ENCODE peak calls at places on chromosome 21, in six cellular contexts. B is AG09309, E is NCI-H345, W is SK-MEL-5, T is nephron progenitor cell, Y is adrenal gland. R is an unnamed sample.
A peak's percentile ranks its signal among the peaks of the same experiment; 100 is the strongest.

GRCh38 chr21:29351691-29352090 is 53.0 kb downstream of the BACH1 start:
- DNase-seq in B (peak; percentile 79), E (no peak), W (no peak), T (no peak), Y (no peak), R (peak; percentile 47)

GRCh38 chr21:45998276-45998701 is 16.7 kb downstream of the COL6A1 start:
- DNase-seq in B (no peak), E (no peak), W (no peak), T (peak; percentile 0), Y (peak; percentile 18), R (no peak)

GRCh38 chr21:14438204-14438603 is 55.3 kb upstream of the HSPA13 start:
- DNase-seq in B (no peak), E (no peak), W (no peak), T (no peak), Y (no peak), R (no peak)

GRCh38 chr21:16072692-16073091 is 342.9 kb downstream of the USP25 start:
- DNase-seq in B (peak; percentile 80), E (no peak), W (no peak), T (no peak), Y (no peak), R (peak; percentile 2)

GRCh38 chr21:41769521-41769920 is 2.7 kb upstream of the RIPK4 start:
- DNase-seq in B (no peak), E (no peak), W (no peak), T (no peak), Y (no peak), R (no peak)

GRCh38 chr21:25688284-25689035 is 46.2 kb downstream of the ATP5PF start:
- DNase-seq in B (no peak), E (no peak), W (no peak), T (no peak), Y (no peak), R (no peak)

GRCh38 chr21:31030367-31031106 is 7.7 kb downstream of the KRTAP19-8 start:
- DNase-seq in B (no peak), E (no peak), W (no peak), T (no peak), Y (no peak), R (no peak)

GRCh38 chr21:36909901-36910561 is 56.4 kb downstream of the HLCS start:
- DNase-seq in B (peak; percentile 98), E (no peak), W (no peak), T (no peak), Y (no peak), R (peak; percentile 84)

GRCh38 chr21:21101911-21102310 is 103.7 kb downstream of the NCAM2 start:
- DNase-seq in B (no peak), E (peak; percentile 26), W (peak; percentile 96), T (peak; percentile 26), Y (peak; percentile 60), R (no peak)

GRCh38 chr21:31872452-31873274 is at the start of gene HUNK:
- DNase-seq in B (no peak), E (peak; percentile 86), W (no peak), T (peak; percentile 84), Y (no peak), R (no peak)

GRCh38 chr21:40840441-40840840 is 6.5 kb downstream of the DSCAM start:
- DNase-seq in B (no peak), E (no peak), W (no peak), T (no peak), Y (no peak), R (no peak)